ENCODE peak calls at places on chromosomes 4 and X, in six cellular contexts. One of them, this sample, is unnamed. For H4K20me1, the result is how much of the 10 kb centered on the place peaks cover.

GRCh38 chr4:114547340-114548134 is 51.1 kb upstream of the UGT8 start:
- DNase-seq in mammary epithelial cell: no peak
- DNase-seq in GM23248: no peak
- DNase-seq in HepG2: no peak
- DNase-seq in HCT116: no peak
- DNase-seq in astrocyte: no peak
- DNase-seq in this sample: no peak

GRCh38 chr4:125520258-125520990 is 205.7 kb downstream of the FAT4 start:
- DNase-seq in mammary epithelial cell: no peak
- DNase-seq in GM23248: no peak
- DNase-seq in HepG2: no peak
- DNase-seq in HCT116: no peak
- DNase-seq in astrocyte: peak
- DNase-seq in this sample: no peak

GRCh38 chr4:115871596-115871995 is 758.2 kb upstream of the NDST4 start:
- DNase-seq in mammary epithelial cell: no peak
- DNase-seq in GM23248: no peak
- DNase-seq in HepG2: no peak
- DNase-seq in HCT116: no peak
- DNase-seq in astrocyte: no peak
- DNase-seq in this sample: no peak

GRCh38 chr4:108398326-108398725 is 222.1 kb upstream of the RPL34 start:
- DNase-seq in mammary epithelial cell: peak
- DNase-seq in GM23248: no peak
- DNase-seq in HepG2: no peak
- DNase-seq in HCT116: no peak
- DNase-seq in astrocyte: peak
- DNase-seq in this sample: no peak

GRCh38 chr4:88606832-88607231 is 14.6 kb downstream of the HERC3 start:
- DNase-seq in mammary epithelial cell: peak
- DNase-seq in GM23248: no peak
- DNase-seq in HepG2: no peak
- DNase-seq in HCT116: no peak
- DNase-seq in astrocyte: no peak
- DNase-seq in this sample: no peak

GRCh38 chrX:1416965-1417760 is 25.2 kb upstream of the SLC25A6 start:
- DNase-seq in mammary epithelial cell: no peak
- DNase-seq in GM23248: no peak
- DNase-seq in HepG2: no peak
- DNase-seq in HCT116: no peak
- DNase-seq in astrocyte: no peak
- DNase-seq in this sample: no peak

GRCh38 chr4:47031713-47032404 is 492 bp downstream of the GABRB1 start:
- DNase-seq in mammary epithelial cell: peak
- DNase-seq in GM23248: no peak
- DNase-seq in HepG2: no peak
- DNase-seq in HCT116: no peak
- DNase-seq in astrocyte: no peak
- DNase-seq in this sample: no peak

GRCh38 chr4:145533011-145533410 is 51.4 kb downstream of the SMAD1 start:
- DNase-seq in mammary epithelial cell: peak
- DNase-seq in GM23248: peak
- DNase-seq in HepG2: no peak
- DNase-seq in HCT116: no peak
- DNase-seq in astrocyte: peak
- DNase-seq in this sample: no peak

GRCh38 chrX:48626401-48627298 is 29.4 kb downstream of the WDR13 start:
- DNase-seq in mammary epithelial cell: no peak
- DNase-seq in GM23248: peak
- DNase-seq in HepG2: no peak
- DNase-seq in HCT116: no peak
- DNase-seq in astrocyte: no peak
- DNase-seq in this sample: no peak

GRCh38 chrX:41779058-41779564 is 55.1 kb downstream of the GPR82 start:
- DNase-seq in mammary epithelial cell: peak
- DNase-seq in GM23248: peak
- DNase-seq in HepG2: peak
- DNase-seq in HCT116: peak
- DNase-seq in astrocyte: peak
- DNase-seq in this sample: no peak

GRCh38 chrX:10167573-10167972 is 10.8 kb downstream of the CLCN4 start:
- DNase-seq in mammary epithelial cell: no peak
- DNase-seq in GM23248: no peak
- DNase-seq in HepG2: no peak
- DNase-seq in HCT116: no peak
- DNase-seq in astrocyte: no peak
- DNase-seq in this sample: no peak

GRCh38 chrX:143726296-143726695 is 5.7 kb upstream of the SPANXN2 start:
- DNase-seq in mammary epithelial cell: no peak
- DNase-seq in GM23248: no peak
- DNase-seq in HepG2: no peak
- DNase-seq in HCT116: no peak
- DNase-seq in astrocyte: no peak
- DNase-seq in this sample: no peak

GRCh38 chr4:109079731-109080130 is 222.7 kb downstream of the COL25A1 start:
- DNase-seq in mammary epithelial cell: no peak
- DNase-seq in GM23248: no peak
- DNase-seq in HepG2: no peak
- DNase-seq in HCT116: no peak
- DNase-seq in astrocyte: peak
- DNase-seq in this sample: no peak

GRCh38 chr4:16226816-16227461 is 668 bp upstream of the TAPT1 start:
- DNase-seq in mammary epithelial cell: peak
- DNase-seq in GM23248: peak
- DNase-seq in HepG2: peak
- DNase-seq in HCT116: no peak
- DNase-seq in astrocyte: peak
- DNase-seq in this sample: peak

GRCh38 chrX:13258052-13258444 is 61.8 kb downstream of the ATXN3L start:
- DNase-seq in mammary epithelial cell: no peak
- DNase-seq in GM23248: no peak
- DNase-seq in HepG2: no peak
- DNase-seq in HCT116: no peak
- DNase-seq in astrocyte: no peak
- DNase-seq in this sample: no peak

GRCh38 chr4:168076989-168077725 is 15.2 kb upstream of the ANXA10 start:
- DNase-seq in mammary epithelial cell: peak
- DNase-seq in GM23248: peak
- DNase-seq in HepG2: peak
- DNase-seq in HCT116: peak
- DNase-seq in astrocyte: peak
- DNase-seq in this sample: peak

GRCh38 chrX:8971116-8971515 is 62.8 kb downstream of the FAM9B start:
- DNase-seq in mammary epithelial cell: peak
- DNase-seq in GM23248: peak
- DNase-seq in HepG2: peak
- DNase-seq in HCT116: peak
- DNase-seq in astrocyte: peak
- DNase-seq in this sample: peak

GRCh38 chr4:20538922-20539321 is 161.3 kb upstream of the PACRGL start:
- DNase-seq in mammary epithelial cell: no peak
- DNase-seq in GM23248: no peak
- DNase-seq in HepG2: peak
- DNase-seq in HCT116: no peak
- DNase-seq in astrocyte: no peak
- DNase-seq in this sample: no peak

GRCh38 chr4:132266374-132266773 is 882.7 kb upstream of the PCDH10 start:
- DNase-seq in mammary epithelial cell: no peak
- DNase-seq in GM23248: no peak
- DNase-seq in HepG2: no peak
- DNase-seq in HCT116: no peak
- DNase-seq in astrocyte: no peak
- DNase-seq in this sample: no peak

GRCh38 chrX:76153221-76153620 is 19.6 kb upstream of the PBDC1 start:
- DNase-seq in mammary epithelial cell: no peak
- DNase-seq in GM23248: no peak
- DNase-seq in HepG2: no peak
- DNase-seq in HCT116: no peak
- DNase-seq in astrocyte: no peak
- DNase-seq in this sample: no peak

GRCh38 chr4:114691865-114692264 is 93.3 kb downstream of the UGT8 start:
- DNase-seq in mammary epithelial cell: no peak
- DNase-seq in GM23248: no peak
- DNase-seq in HepG2: no peak
- DNase-seq in HCT116: no peak
- DNase-seq in astrocyte: no peak
- DNase-seq in this sample: no peak

GRCh38 chr4:177127658-177128057 is 182.0 kb upstream of the NEIL3 start:
- DNase-seq in mammary epithelial cell: peak
- DNase-seq in GM23248: no peak
- DNase-seq in HepG2: no peak
- DNase-seq in HCT116: no peak
- DNase-seq in astrocyte: peak
- DNase-seq in this sample: no peak

GRCh38 chr4:62232755-62233280 is 1032.7 kb downstream of the ADGRL3 start:
- DNase-seq in mammary epithelial cell: no peak
- DNase-seq in GM23248: no peak
- DNase-seq in HepG2: no peak
- DNase-seq in HCT116: no peak
- DNase-seq in astrocyte: no peak
- DNase-seq in this sample: no peak

GRCh38 chrX:120365320-120365719 is 3.4 kb downstream of the ATP1B4 start:
- DNase-seq in mammary epithelial cell: no peak
- DNase-seq in GM23248: peak
- DNase-seq in HepG2: peak
- DNase-seq in HCT116: no peak
- DNase-seq in astrocyte: no peak
- DNase-seq in this sample: peak

GRCh38 chrX:10893976-10894375 is 217.2 kb upstream of the HCCS start:
- DNase-seq in mammary epithelial cell: no peak
- DNase-seq in GM23248: no peak
- DNase-seq in HepG2: peak
- DNase-seq in HCT116: no peak
- DNase-seq in astrocyte: no peak
- DNase-seq in this sample: no peak

GRCh38 chr4:82780398-82781231 is 18.0 kb downstream of the SCD5 start:
- DNase-seq in mammary epithelial cell: no peak
- DNase-seq in GM23248: peak
- DNase-seq in HepG2: peak
- DNase-seq in HCT116: no peak
- DNase-seq in astrocyte: peak
- DNase-seq in this sample: peak

GRCh38 chr4:182254381-182254780 is 11.2 kb downstream of the TENM3 start:
- DNase-seq in mammary epithelial cell: no peak
- DNase-seq in GM23248: no peak
- DNase-seq in HepG2: no peak
- DNase-seq in HCT116: no peak
- DNase-seq in astrocyte: no peak
- DNase-seq in this sample: no peak
- H3K4me3 ChIP-seq in mammary epithelial cell: no peak
- H3K4me3 ChIP-seq in GM23248: no peak
- H3K4me3 ChIP-seq in HepG2: no peak
- H3K4me3 ChIP-seq in HCT116: no peak
- H3K4me3 ChIP-seq in astrocyte: no peak
- H3K4me3 ChIP-seq in this sample: no peak

GRCh38 chr4:77159798-77160197 is 2.8 kb downstream of the CCNG2 start:
- DNase-seq in mammary epithelial cell: no peak
- DNase-seq in GM23248: no peak
- DNase-seq in HepG2: no peak
- DNase-seq in HCT116: no peak
- DNase-seq in astrocyte: no peak
- DNase-seq in this sample: no peak
- H4K20me1 ChIP-seq in mammary epithelial cell: under half
- H4K20me1 ChIP-seq in GM23248: under half
- H4K20me1 ChIP-seq in HepG2: under half
- H4K20me1 ChIP-seq in HCT116: under half
- H4K20me1 ChIP-seq in astrocyte: under half
- H4K20me1 ChIP-seq in this sample: under half

GRCh38 chr4:5160668-5161067 is 109.4 kb downstream of the STK32B start:
- DNase-seq in mammary epithelial cell: no peak
- DNase-seq in GM23248: no peak
- DNase-seq in HepG2: no peak
- DNase-seq in HCT116: no peak
- DNase-seq in astrocyte: no peak
- DNase-seq in this sample: no peak
- H3K4me3 ChIP-seq in mammary epithelial cell: no peak
- H3K4me3 ChIP-seq in GM23248: no peak
- H3K4me3 ChIP-seq in HepG2: no peak
- H3K4me3 ChIP-seq in HCT116: no peak
- H3K4me3 ChIP-seq in astrocyte: no peak
- H3K4me3 ChIP-seq in this sample: no peak

GRCh38 chr4:36236159-36236558 is 8.2 kb downstream of the ARAP2 start:
- DNase-seq in mammary epithelial cell: no peak
- DNase-seq in GM23248: no peak
- DNase-seq in HepG2: no peak
- DNase-seq in HCT116: no peak
- DNase-seq in astrocyte: no peak
- DNase-seq in this sample: no peak
- H4K20me1 ChIP-seq in mammary epithelial cell: under half
- H4K20me1 ChIP-seq in GM23248: under half
- H4K20me1 ChIP-seq in HepG2: under half
- H4K20me1 ChIP-seq in HCT116: under half
- H4K20me1 ChIP-seq in astrocyte: under half
- H4K20me1 ChIP-seq in this sample: under half

DNA sequence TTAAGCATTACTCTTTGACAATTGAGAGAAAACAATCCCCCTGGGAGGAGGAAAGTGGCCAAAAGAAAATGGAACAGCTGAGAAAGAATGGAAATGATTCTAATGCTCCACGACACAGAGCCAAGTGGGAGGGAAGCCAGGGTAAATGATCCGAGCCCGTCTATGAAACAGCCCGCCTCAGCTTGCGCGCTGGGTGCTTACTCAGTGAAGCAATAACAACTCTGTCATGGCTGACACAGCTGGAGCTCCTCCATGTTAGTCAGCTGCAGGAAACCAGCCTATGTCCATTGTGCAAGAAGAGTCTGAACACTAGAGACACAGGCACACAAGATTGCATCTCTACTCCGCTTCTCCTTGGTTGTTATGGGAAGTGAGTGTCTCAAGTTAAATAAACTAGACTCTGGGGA is 19.3 kb downstream of the NOA1 start:
- DNase-seq in mammary epithelial cell: peak
- DNase-seq in GM23248: peak
- DNase-seq in HepG2: no peak
- DNase-seq in HCT116: no peak
- DNase-seq in astrocyte: peak
- DNase-seq in this sample: no peak
- H3K4me3 ChIP-seq in mammary epithelial cell: no peak
- H3K4me3 ChIP-seq in GM23248: peak
- H3K4me3 ChIP-seq in HepG2: no peak
- H3K4me3 ChIP-seq in HCT116: no peak
- H3K4me3 ChIP-seq in astrocyte: peak
- H3K4me3 ChIP-seq in this sample: no peak

DNA sequence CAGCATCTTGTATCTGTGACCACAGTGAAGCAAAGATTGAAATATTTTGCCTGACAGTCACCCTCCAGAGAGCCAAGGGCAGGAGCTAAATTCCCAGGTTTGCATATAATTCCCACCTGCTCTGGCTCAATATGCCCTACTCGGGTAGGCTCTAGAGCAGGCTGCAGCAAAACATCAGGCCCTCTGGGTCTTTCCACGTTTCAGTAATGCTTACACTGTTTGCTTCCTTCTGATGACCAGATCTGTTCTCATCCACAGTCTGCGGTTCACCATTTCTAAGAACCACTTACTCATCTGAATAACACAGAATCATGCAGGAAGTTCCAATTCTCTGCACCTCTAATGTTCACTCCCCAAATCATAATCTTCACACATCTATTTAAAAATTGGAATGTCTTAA is 141.4 kb downstream of the PPP3CA start:
- DNase-seq in mammary epithelial cell: peak
- DNase-seq in GM23248: peak
- DNase-seq in HepG2: no peak
- DNase-seq in HCT116: no peak
- DNase-seq in astrocyte: peak
- DNase-seq in this sample: no peak
- H4K20me1 ChIP-seq in mammary epithelial cell: under half
- H4K20me1 ChIP-seq in GM23248: under half
- H4K20me1 ChIP-seq in HepG2: under half
- H4K20me1 ChIP-seq in HCT116: under half
- H4K20me1 ChIP-seq in astrocyte: under half
- H4K20me1 ChIP-seq in this sample: under half

GRCh38 chr4:84496356-84497219 is 2.5 kb downstream of the NKX6-1 start:
- DNase-seq in mammary epithelial cell: no peak
- DNase-seq in GM23248: no peak
- DNase-seq in HepG2: no peak
- DNase-seq in HCT116: no peak
- DNase-seq in astrocyte: no peak
- DNase-seq in this sample: no peak
- H3K4me3 ChIP-seq in mammary epithelial cell: no peak
- H3K4me3 ChIP-seq in GM23248: no peak
- H3K4me3 ChIP-seq in HepG2: no peak
- H3K4me3 ChIP-seq in HCT116: no peak
- H3K4me3 ChIP-seq in astrocyte: peak
- H3K4me3 ChIP-seq in this sample: no peak

This sample was measured in Karpas-422.